ENCODE peak calls at places on chromosomes 13 and 19, in six cellular contexts. One of them, this sample, is unnamed.

GRCh38 chr19:40398417-40399056 is 8.6 kb upstream of the HIPK4 start:
- DNase-seq in CD8-positive, alpha-beta T cell: peak
- DNase-seq in Calu3: no peak
- DNase-seq in sigmoid colon: no peak
- DNase-seq in nephron progenitor cell: peak
- DNase-seq in ovary: peak
- DNase-seq in this sample: peak

GRCh38 chr13:42277618-42278276 is 5.8 kb downstream of the AKAP11 start:
- DNase-seq in nephron progenitor cell: no peak
- DNase-seq in sigmoid colon: no peak
- DNase-seq in ovary: no peak
- DNase-seq in Calu3: no peak
- DNase-seq in CD8-positive, alpha-beta T cell: no peak
- DNase-seq in this sample: no peak

GRCh38 chr13:43730642-43731041 is 56.1 kb downstream of the ENOX1 start:
- DNase-seq in Calu3: no peak
- DNase-seq in nephron progenitor cell: peak
- DNase-seq in sigmoid colon: peak
- DNase-seq in CD8-positive, alpha-beta T cell: no peak
- DNase-seq in ovary: no peak
- DNase-seq in this sample: no peak

GRCh38 chr19:1112254-1113208 is 8.7 kb downstream of the GPX4 start:
- DNase-seq in sigmoid colon: peak
- DNase-seq in nephron progenitor cell: peak
- DNase-seq in CD8-positive, alpha-beta T cell: no peak
- DNase-seq in ovary: peak
- DNase-seq in Calu3: no peak
- DNase-seq in this sample: no peak

GRCh38 chr19:13029893-13030292 is 34.6 kb downstream of the NFIX start:
- DNase-seq in ovary: no peak
- DNase-seq in Calu3: no peak
- DNase-seq in nephron progenitor cell: no peak
- DNase-seq in CD8-positive, alpha-beta T cell: no peak
- DNase-seq in sigmoid colon: peak
- DNase-seq in this sample: no peak

GRCh38 chr19:18469245-18470107 is 31.5 kb upstream of the ISYNA1 start:
- DNase-seq in ovary: peak
- DNase-seq in Calu3: peak
- DNase-seq in nephron progenitor cell: peak
- DNase-seq in sigmoid colon: peak
- DNase-seq in CD8-positive, alpha-beta T cell: peak
- DNase-seq in this sample: peak

GRCh38 chr19:18112989-18113478 is 15.5 kb downstream of the MAST3 start:
- DNase-seq in CD8-positive, alpha-beta T cell: peak
- DNase-seq in nephron progenitor cell: peak
- DNase-seq in sigmoid colon: peak
- DNase-seq in ovary: peak
- DNase-seq in Calu3: peak
- DNase-seq in this sample: peak

GRCh38 chr19:40542197-40542859 is 34.3 kb upstream of the SHKBP1 start:
- DNase-seq in sigmoid colon: peak
- DNase-seq in nephron progenitor cell: no peak
- DNase-seq in Calu3: no peak
- DNase-seq in ovary: peak
- DNase-seq in CD8-positive, alpha-beta T cell: no peak
- DNase-seq in this sample: no peak

GRCh38 chr13:53782400-53783030 is 753.9 kb downstream of the OLFM4 start:
- DNase-seq in nephron progenitor cell: peak
- DNase-seq in CD8-positive, alpha-beta T cell: no peak
- DNase-seq in sigmoid colon: no peak
- DNase-seq in Calu3: peak
- DNase-seq in ovary: no peak
- DNase-seq in this sample: peak

GRCh38 chr19:15323496-15324235 is 8.7 kb downstream of the BRD4 start:
- DNase-seq in ovary: peak
- DNase-seq in nephron progenitor cell: no peak
- DNase-seq in sigmoid colon: peak
- DNase-seq in CD8-positive, alpha-beta T cell: no peak
- DNase-seq in Calu3: peak
- DNase-seq in this sample: no peak

DNA sequence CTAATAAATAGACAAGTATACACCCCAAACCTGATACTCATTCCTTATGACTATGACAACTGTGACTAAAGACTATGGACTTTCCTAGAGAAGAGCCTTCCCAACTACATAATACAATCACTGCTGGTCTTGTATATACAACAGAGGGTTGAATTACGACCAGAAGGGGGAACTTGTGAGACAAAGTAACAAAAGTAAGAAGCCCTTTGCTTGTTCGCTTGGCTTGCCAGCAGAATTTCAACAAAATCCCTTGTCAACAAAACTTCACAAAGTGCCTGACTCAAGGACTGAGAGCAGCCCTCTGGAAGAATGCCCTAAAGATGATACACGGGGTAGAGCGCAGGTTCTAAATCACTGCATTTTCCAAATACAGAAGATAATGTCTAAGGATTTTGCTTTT is 99.4 kb downstream of the WASF3 start:
- DNase-seq in Calu3: no peak
- DNase-seq in ovary: no peak
- DNase-seq in CD8-positive, alpha-beta T cell: no peak
- DNase-seq in nephron progenitor cell: no peak
- DNase-seq in sigmoid colon: no peak
- DNase-seq in this sample: no peak
- TF ChIP-seq CTCF in Calu3: no peak
- TF ChIP-seq CTCF in ovary: no peak
- TF ChIP-seq CTCF in CD8-positive, alpha-beta T cell: no peak
- TF ChIP-seq CTCF in nephron progenitor cell: no peak
- TF ChIP-seq CTCF in sigmoid colon: no peak
- TF ChIP-seq CTCF in this sample: no peak

DNA sequence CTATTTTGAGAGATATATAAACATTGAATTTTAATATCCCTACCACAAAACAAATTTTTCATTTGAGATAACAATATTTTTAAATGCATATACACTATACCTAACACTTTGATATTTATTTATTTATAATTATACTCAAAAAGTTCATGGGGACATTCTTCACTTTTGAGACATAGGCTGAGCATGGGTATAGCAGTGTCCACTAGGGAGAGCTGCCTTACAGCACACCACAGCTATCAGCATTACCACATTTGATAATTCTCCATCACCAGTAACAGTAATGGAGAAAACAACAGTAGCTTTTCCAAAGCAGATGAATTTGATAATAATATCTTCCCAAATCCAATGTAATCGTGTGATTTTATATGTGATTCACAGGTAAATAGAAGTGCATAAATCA is 626.1 kb downstream of the DACH1 start:
- DNase-seq in nephron progenitor cell: no peak
- DNase-seq in Calu3: no peak
- DNase-seq in ovary: no peak
- DNase-seq in CD8-positive, alpha-beta T cell: no peak
- DNase-seq in sigmoid colon: no peak
- DNase-seq in this sample: peak
- TF ChIP-seq CTCF in nephron progenitor cell: peak
- TF ChIP-seq CTCF in Calu3: no peak
- TF ChIP-seq CTCF in ovary: no peak
- TF ChIP-seq CTCF in CD8-positive, alpha-beta T cell: no peak
- TF ChIP-seq CTCF in sigmoid colon: no peak
- TF ChIP-seq CTCF in this sample: no peak

DNA sequence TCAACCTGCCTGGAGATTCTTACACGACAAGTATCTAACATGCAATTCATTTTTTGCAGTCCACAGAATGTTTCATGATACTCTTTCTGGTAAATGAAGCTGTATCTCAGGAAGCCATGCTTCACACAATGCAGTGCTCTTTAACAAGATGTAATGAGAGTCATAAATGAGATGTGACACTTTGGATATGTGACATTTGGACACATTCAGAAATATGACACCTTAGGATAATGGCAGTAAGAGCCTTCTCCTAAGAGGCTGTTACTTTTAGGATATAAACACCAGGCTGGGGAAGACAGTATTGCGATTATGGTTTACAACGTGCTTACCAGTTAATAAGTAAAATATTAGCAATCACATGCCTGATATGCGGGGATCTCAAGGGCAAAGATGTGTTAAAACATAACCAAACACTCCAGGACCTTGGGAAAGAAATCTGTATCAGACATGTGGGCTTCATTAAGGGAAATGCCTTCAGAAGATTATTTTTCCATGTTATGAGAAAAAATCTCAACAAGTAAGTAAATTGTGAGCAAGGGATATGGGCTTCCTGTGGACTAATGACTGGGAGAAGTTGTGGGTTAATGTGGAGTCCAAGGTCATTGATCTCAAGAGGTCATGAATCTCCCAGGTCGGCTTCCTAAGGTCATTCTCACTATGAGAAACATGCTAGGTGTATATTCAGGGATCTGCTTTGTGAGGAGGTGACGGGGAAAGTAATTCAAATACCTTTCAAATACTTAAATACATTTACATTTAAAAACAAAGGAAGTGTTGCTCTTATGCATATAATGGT is 105.3 kb downstream of the STARD13 start:
- DNase-seq in nephron progenitor cell: no peak
- DNase-seq in ovary: no peak
- DNase-seq in CD8-positive, alpha-beta T cell: no peak
- DNase-seq in sigmoid colon: no peak
- DNase-seq in Calu3: no peak
- DNase-seq in this sample: no peak
- TF ChIP-seq CTCF in nephron progenitor cell: no peak
- TF ChIP-seq CTCF in ovary: no peak
- TF ChIP-seq CTCF in CD8-positive, alpha-beta T cell: no peak
- TF ChIP-seq CTCF in sigmoid colon: no peak
- TF ChIP-seq CTCF in Calu3: no peak
- TF ChIP-seq CTCF in this sample: no peak

GRCh38 chr19:21197589-21198295 is 55.9 kb downstream of the ZNF431 start:
- DNase-seq in Calu3: no peak
- DNase-seq in ovary: no peak
- DNase-seq in CD8-positive, alpha-beta T cell: no peak
- DNase-seq in nephron progenitor cell: no peak
- DNase-seq in sigmoid colon: no peak
- DNase-seq in this sample: no peak

GRCh38 chr19:21202865-21203494 is 61.1 kb downstream of the ZNF431 start:
- DNase-seq in Calu3: no peak
- DNase-seq in ovary: no peak
- DNase-seq in nephron progenitor cell: peak
- DNase-seq in CD8-positive, alpha-beta T cell: peak
- DNase-seq in sigmoid colon: no peak
- DNase-seq in this sample: peak
- TF ChIP-seq CTCF in Calu3: no peak
- TF ChIP-seq CTCF in ovary: peak
- TF ChIP-seq CTCF in nephron progenitor cell: peak
- TF ChIP-seq CTCF in CD8-positive, alpha-beta T cell: peak
- TF ChIP-seq CTCF in sigmoid colon: peak
- TF ChIP-seq CTCF in this sample: peak

GRCh38 chr13:29255567-29255966 is 339.9 kb downstream of the SLC7A1 start:
- DNase-seq in sigmoid colon: no peak
- DNase-seq in nephron progenitor cell: peak
- DNase-seq in ovary: no peak
- DNase-seq in Calu3: no peak
- DNase-seq in CD8-positive, alpha-beta T cell: no peak
- DNase-seq in this sample: no peak

GRCh38 chr13:29254971-29255370 is 340.5 kb downstream of the SLC7A1 start:
- DNase-seq in CD8-positive, alpha-beta T cell: no peak
- DNase-seq in ovary: no peak
- DNase-seq in sigmoid colon: no peak
- DNase-seq in nephron progenitor cell: no peak
- DNase-seq in Calu3: no peak
- DNase-seq in this sample: no peak

GRCh38 chr13:29266261-29266660 is 329.2 kb downstream of the SLC7A1 start:
- DNase-seq in Calu3: no peak
- DNase-seq in nephron progenitor cell: no peak
- DNase-seq in CD8-positive, alpha-beta T cell: no peak
- DNase-seq in ovary: no peak
- DNase-seq in sigmoid colon: no peak
- DNase-seq in this sample: no peak

GRCh38 chr13:29260684-29261083 is 334.8 kb downstream of the SLC7A1 start:
- DNase-seq in ovary: no peak
- DNase-seq in Calu3: no peak
- DNase-seq in CD8-positive, alpha-beta T cell: no peak
- DNase-seq in nephron progenitor cell: no peak
- DNase-seq in sigmoid colon: no peak
- DNase-seq in this sample: no peak
- TF ChIP-seq CTCF in ovary: no peak
- TF ChIP-seq CTCF in Calu3: no peak
- TF ChIP-seq CTCF in CD8-positive, alpha-beta T cell: no peak
- TF ChIP-seq CTCF in nephron progenitor cell: no peak
- TF ChIP-seq CTCF in sigmoid colon: peak
- TF ChIP-seq CTCF in this sample: peak

GRCh38 chr13:37597477-37597876 is 1.1 kb downstream of the POSTN start:
- DNase-seq in CD8-positive, alpha-beta T cell: no peak
- DNase-seq in sigmoid colon: no peak
- DNase-seq in nephron progenitor cell: no peak
- DNase-seq in ovary: no peak
- DNase-seq in Calu3: no peak
- DNase-seq in this sample: no peak

GRCh38 chr13:37608750-37609339 is 10.3 kb upstream of the POSTN start:
- DNase-seq in CD8-positive, alpha-beta T cell: no peak
- DNase-seq in sigmoid colon: no peak
- DNase-seq in ovary: no peak
- DNase-seq in nephron progenitor cell: no peak
- DNase-seq in Calu3: no peak
- DNase-seq in this sample: no peak

GRCh38 chr13:37599509-37599908 is 941 bp upstream of the POSTN start:
- DNase-seq in Calu3: no peak
- DNase-seq in ovary: no peak
- DNase-seq in CD8-positive, alpha-beta T cell: no peak
- DNase-seq in nephron progenitor cell: no peak
- DNase-seq in sigmoid colon: no peak
- DNase-seq in this sample: no peak

GRCh38 chr13:37598572-37598971 is at the start of gene POSTN:
- DNase-seq in sigmoid colon: no peak
- DNase-seq in CD8-positive, alpha-beta T cell: no peak
- DNase-seq in nephron progenitor cell: peak
- DNase-seq in Calu3: no peak
- DNase-seq in ovary: no peak
- DNase-seq in this sample: no peak

DNA sequence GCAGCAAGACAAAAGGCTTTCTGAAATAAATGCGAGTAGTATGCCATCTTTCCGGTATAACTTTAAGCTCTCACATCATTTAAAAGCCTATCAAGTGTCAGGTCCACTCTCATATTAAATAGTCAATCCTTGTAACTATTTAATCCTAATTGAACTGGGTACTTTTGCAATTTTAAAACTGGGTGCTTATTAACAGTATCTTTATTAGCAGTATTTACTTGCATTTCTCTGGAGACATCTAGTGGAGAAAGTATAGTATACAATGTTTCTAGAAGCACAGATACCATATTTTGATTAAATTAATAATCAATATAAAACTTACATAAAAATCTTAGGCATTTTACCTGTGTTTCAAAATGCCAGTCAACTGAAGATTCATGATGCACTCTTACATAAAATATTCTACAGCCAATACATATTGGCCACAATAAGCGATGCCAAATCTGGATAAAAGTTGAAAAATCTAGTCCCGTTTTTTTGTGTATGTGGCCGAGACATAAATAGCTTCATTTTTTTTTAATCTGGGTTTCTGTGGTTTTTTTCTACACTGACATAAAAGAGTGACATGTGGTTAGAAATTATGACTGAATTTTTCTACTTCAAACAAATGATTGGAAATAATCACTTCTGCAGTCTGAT is 4.3 kb upstream of the POSTN start:
- DNase-seq in nephron progenitor cell: no peak
- DNase-seq in ovary: no peak
- DNase-seq in Calu3: no peak
- DNase-seq in CD8-positive, alpha-beta T cell: no peak
- DNase-seq in sigmoid colon: no peak
- DNase-seq in this sample: no peak
- TF ChIP-seq CTCF in nephron progenitor cell: peak
- TF ChIP-seq CTCF in ovary: no peak
- TF ChIP-seq CTCF in Calu3: peak
- TF ChIP-seq CTCF in CD8-positive, alpha-beta T cell: no peak
- TF ChIP-seq CTCF in sigmoid colon: peak
- TF ChIP-seq CTCF in this sample: peak